ENCODE peak calls at places on chromosomes 16 and 17, in six cellular contexts. V is tibial nerve; Q is CD8-positive, alpha-beta memory T cell; B is thoracic aorta; Y is lung; S is ovary. O is an unnamed sample.

GRCh38 chr16:30722443-30722842 is 23.5 kb downstream of the SRCAP start:
- DNase-seq in V (no peak), Q (no peak), B (no peak), Y (no peak), S (no peak), O (no peak)

GRCh38 chr16:16124438-16124837 is 98.9 kb downstream of the ABCC6 start:
- DNase-seq in V (no peak), Q (no peak), B (peak; percentile 12), Y (no peak), S (no peak), O (no peak)

GRCh38 chr17:28394717-28395116 is 11.3 kb downstream of the SLC46A1 start:
- DNase-seq in V (no peak), Q (no peak), B (no peak), Y (no peak), S (no peak), O (no peak)

GRCh38 chr17:27224526-27225315 is 69.2 kb upstream of the WSB1 start:
- DNase-seq in V (no peak), Q (no peak), B (no peak), Y (no peak), S (no peak), O (no peak)

GRCh38 chr16:630815-631405 is at the start of gene WFIKKN1:
- DNase-seq in V (no peak), Q (no peak), B (no peak), Y (peak; percentile 61), S (peak; percentile 45), O (no peak)

GRCh38 chr16:9115277-9115676 is 23.8 kb downstream of the HAPSTR1 start:
- DNase-seq in V (no peak), Q (no peak), B (no peak), Y (peak; percentile 7), S (no peak), O (no peak)

GRCh38 chr17:3892095-3892998 is 506 bp downstream of the CAMKK1 start:
- DNase-seq in V (peak; percentile 77), Q (peak; percentile 78), B (peak; percentile 59), Y (peak; percentile 83), S (peak; percentile 86), O (no peak)

GRCh38 chr16:8600144-8600856 is 10.0 kb upstream of the TMEM114 start:
- DNase-seq in V (no peak), Q (no peak), B (no peak), Y (no peak), S (no peak), O (no peak)

GRCh38 chr16:2779978-2780898 is 3.2 kb upstream of the ELOB start:
- DNase-seq in V (no peak), Q (no peak), B (no peak), Y (no peak), S (peak; percentile 11), O (no peak)

GRCh38 chr17:14200354-14200753 is 36.3 kb downstream of the CDRT15 start:
- DNase-seq in V (no peak), Q (no peak), B (no peak), Y (no peak), S (no peak), O (no peak)

GRCh38 chr16:50836121-50836541 is 94.2 kb downstream of the CYLD start:
- DNase-seq in V (no peak), Q (no peak), B (no peak), Y (no peak), S (no peak), O (no peak)

GRCh38 chr17:58156839-58157803 is 8.9 kb downstream of the OR4D1 start:
- DNase-seq in V (no peak), Q (peak; percentile 16), B (no peak), Y (no peak), S (no peak), O (peak; percentile 47)

GRCh38 chr17:2369551-2370210 is 31.2 kb downstream of the MNT start:
- DNase-seq in V (no peak), Q (no peak), B (no peak), Y (no peak), S (no peak), O (no peak)

GRCh38 chr17:42111901-42112551 is 488 bp downstream of the DHX58 start:
- DNase-seq in V (no peak), Q (no peak), B (no peak), Y (no peak), S (no peak), O (no peak)

GRCh38 chr17:64245218-64246145 is 17.6 kb downstream of the TEX2 start:
- DNase-seq in V (no peak), Q (no peak), B (no peak), Y (no peak), S (no peak), O (no peak)

GRCh38 chr16:7236824-7237410 is 95.7 kb upstream of the RBFOX1 start:
- DNase-seq in V (no peak), Q (no peak), B (no peak), Y (no peak), S (no peak), O (no peak)

GRCh38 chr17:1561420-1562177 is 993 bp downstream of the PITPNA start:
- DNase-seq in V (no peak), Q (peak; percentile 23), B (no peak), Y (no peak), S (no peak), O (no peak)

GRCh38 chr17:6796887-6797490 is 21.0 kb downstream of the FBXO39 start:
- DNase-seq in V (no peak), Q (no peak), B (no peak), Y (no peak), S (no peak), O (no peak)

GRCh38 chr17:81867123-81867951 is 3.8 kb downstream of the ARHGDIA start:
- DNase-seq in V (no peak), Q (no peak), B (no peak), Y (no peak), S (peak; percentile 35), O (no peak)

GRCh38 chr17:81868674-81869220 is 2.4 kb downstream of the ARHGDIA start:
- DNase-seq in V (no peak), Q (no peak), B (no peak), Y (no peak), S (peak; percentile 72), O (no peak)

GRCh38 chr17:81866440-81867122 is 4.6 kb downstream of the ARHGDIA start:
- DNase-seq in V (no peak), Q (no peak), B (no peak), Y (no peak), S (no peak), O (no peak)

GRCh38 chr17:81869221-81870154 is 1.6 kb downstream of the ARHGDIA start:
- DNase-seq in V (no peak), Q (no peak), B (no peak), Y (no peak), S (peak; percentile 53), O (no peak)

GRCh38 chr17:81867952-81868673 is 3.0 kb downstream of the ARHGDIA start:
- DNase-seq in V (no peak), Q (no peak), B (no peak), Y (no peak), S (no peak), O (no peak)
- H3K4me1 ChIP-seq in V (no peaks in the 10 kb centered on the region), Q (peaks cover 48% of the 10 kb centered on the region), B (peaks cover 40% of the 10 kb centered on the region), Y (peaks cover 11% of the 10 kb centered on the region), S (peaks cover 12% of the 10 kb centered on the region), O (peaks cover 3% of the 10 kb centered on the region)

GRCh38 chr17:81048827-81049371 is 13.9 kb downstream of the BAIAP2 start:
- DNase-seq in V (no peak), Q (no peak), B (no peak), Y (no peak), S (no peak), O (no peak)
- H3K27me3 ChIP-seq in V (no peaks in the 10 kb centered on the region), Q (no peaks in the 10 kb centered on the region), B (no peaks in the 10 kb centered on the region), Y (no peaks in the 10 kb centered on the region), S (no peaks in the 10 kb centered on the region), O (no peaks in the 10 kb centered on the region)

DNA sequence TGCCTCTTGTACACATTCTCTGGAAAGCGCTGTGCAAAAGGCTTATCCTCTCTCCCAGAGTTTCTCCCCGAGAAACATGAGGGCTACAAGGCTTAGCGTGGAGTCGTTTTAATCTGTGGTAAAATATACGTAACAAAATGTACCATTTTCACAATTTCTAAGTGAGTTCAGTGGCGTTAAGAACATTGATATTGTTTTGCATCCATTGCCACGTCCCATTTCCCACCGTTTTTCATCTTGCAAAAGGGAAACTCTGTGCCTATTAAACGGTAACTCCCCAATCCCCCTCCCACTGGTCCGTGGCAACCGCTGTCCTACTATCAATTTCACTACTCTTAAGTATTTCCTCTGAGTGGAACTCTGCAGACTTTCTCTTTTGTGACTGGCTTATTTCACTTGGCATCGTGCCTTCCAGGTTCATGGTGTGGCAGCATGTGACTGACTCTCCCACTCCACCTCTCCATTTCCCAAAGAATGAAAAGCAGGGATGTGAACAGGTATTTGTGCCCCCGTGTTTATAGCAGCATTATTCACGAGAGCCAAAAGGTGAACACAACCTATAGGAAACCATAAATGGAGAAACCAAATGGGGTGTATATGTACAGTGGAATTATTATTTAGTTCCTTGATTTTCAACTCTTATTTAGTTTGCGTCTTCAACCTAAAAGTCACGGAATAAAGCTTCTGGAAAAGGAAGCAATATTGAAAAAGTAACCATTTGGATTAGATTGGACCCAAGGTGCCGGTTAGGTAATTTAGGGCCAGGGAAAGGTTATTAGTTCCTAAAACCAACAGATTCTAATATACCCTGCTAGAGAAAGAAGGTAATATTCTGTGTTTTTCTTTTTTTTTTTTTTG is 1.1 kb upstream of the USP32 start:
- DNase-seq in V (peak; percentile 40), Q (no peak), B (no peak), Y (peak; percentile 58), S (peak; percentile 31), O (no peak)
- H3K4me1 ChIP-seq in V (no peaks in the 10 kb centered on the region), Q (peaks cover 18% of the 10 kb centered on the region), B (peaks cover 26% of the 10 kb centered on the region), Y (peaks cover 2% of the 10 kb centered on the region), S (peaks cover 3% of the 10 kb centered on the region), O (no peaks in the 10 kb centered on the region)

DNA sequence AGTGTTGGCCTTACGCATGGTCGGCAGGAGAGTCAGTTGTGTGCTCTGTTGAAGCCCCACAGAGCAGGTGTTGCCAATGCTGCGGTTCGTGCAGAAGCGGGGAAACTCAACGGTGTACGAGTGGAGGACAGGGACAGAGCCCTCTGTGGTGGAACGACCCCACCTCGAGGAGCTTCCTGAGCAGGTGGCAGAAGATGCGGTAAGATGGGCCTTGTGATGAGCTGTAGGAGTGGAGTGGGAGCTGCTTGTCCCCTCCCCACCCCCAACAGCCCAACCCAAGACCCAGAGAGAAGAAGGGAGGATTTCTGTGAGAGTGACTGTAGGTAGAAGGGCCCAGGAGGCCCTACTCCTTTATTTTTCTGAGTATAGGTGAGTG is 4.9 kb downstream of the CDK5RAP3 start:
- DNase-seq in V (no peak), Q (no peak), B (no peak), Y (no peak), S (no peak), O (no peak)
- H3K27me3 ChIP-seq in V (no peaks in the 10 kb centered on the region), Q (no peaks in the 10 kb centered on the region), B (no peaks in the 10 kb centered on the region), Y (no peaks in the 10 kb centered on the region), S (no peaks in the 10 kb centered on the region), O (no peaks in the 10 kb centered on the region)

DNA sequence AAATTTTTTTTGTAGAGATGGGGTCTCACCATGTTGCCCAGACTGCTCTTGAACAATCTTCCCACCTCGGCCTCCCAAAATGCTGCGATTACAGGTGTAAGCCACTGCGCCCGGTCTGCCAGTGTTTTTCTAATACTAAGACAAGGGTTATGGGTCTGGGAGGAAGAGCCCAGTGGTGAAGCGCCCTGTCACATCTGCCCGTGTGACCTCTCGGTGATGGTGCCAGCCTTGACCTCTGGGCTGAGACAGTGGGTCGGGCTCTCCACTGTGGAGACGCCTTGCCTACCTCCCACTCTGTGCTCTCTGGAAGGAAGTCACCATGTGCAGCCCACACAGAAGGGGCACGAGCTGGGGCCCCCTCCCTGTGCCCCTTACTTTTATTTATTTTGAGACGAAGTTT is 5.1 kb upstream of the BAIAP2 start:
- DNase-seq in V (no peak), Q (no peak), B (no peak), Y (peak; percentile 26), S (no peak), O (no peak)
- H3K4me1 ChIP-seq in V (no peaks in the 10 kb centered on the region), Q (peaks cover 8% of the 10 kb centered on the region), B (peaks cover 38% of the 10 kb centered on the region), Y (peaks cover 27% of the 10 kb centered on the region), S (no peaks in the 10 kb centered on the region), O (peaks cover 4% of the 10 kb centered on the region)

O was measured in iPS DF 6.9.